ENCODE peak calls at places on chromosomes 2 and 18, in four cellular contexts. X is GM04503, M is DMS79 treated with DMSO at 0.1 percent for 48 hours, J is AG08395. V is an unnamed sample.
A peak's percentile ranks its signal among the peaks of the same experiment; 100 is the strongest.

GRCh38 chr2:119721043-119721442 is 38.7 kb upstream of the PTPN4 start:
- DNase-seq in X (no peak), M (no peak), J (no peak), V (no peak)

GRCh38 chr2:119491776-119492525 is 32.3 kb downstream of the SCTR start:
- DNase-seq in X (peak; percentile 56), M (no peak), J (peak; percentile 82), V (peak; percentile 74)

GRCh38 chr2:10144771-10145518 is 22.4 kb downstream of the RRM2 start:
- DNase-seq in X (no peak), M (no peak), J (no peak), V (no peak)

GRCh38 chr2:104250635-104251034 is 603.3 kb upstream of the POU3F3 start:
- DNase-seq in X (no peak), M (no peak), J (no peak), V (no peak)

GRCh38 chr18:12253517-12254136 is 534 bp upstream of the CIDEA start:
- DNase-seq in X (no peak), M (no peak), J (no peak), V (no peak)

GRCh38 chr2:173124441-173124840 is 48.8 kb downstream of the MAP3K20 start:
- DNase-seq in X (peak; percentile 21), M (no peak), J (no peak), V (no peak)

GRCh38 chr2:172007372-172007771 is 7.6 kb downstream of the METAP1D start:
- DNase-seq in X (no peak), M (no peak), J (no peak), V (no peak)

GRCh38 chr18:46167971-46168370 is 63.8 kb downstream of the HAUS1 start:
- DNase-seq in X (no peak), M (no peak), J (no peak), V (no peak)

GRCh38 chr2:29613792-29614266 is 307.6 kb downstream of the ALK start:
- DNase-seq in X (no peak), M (no peak), J (no peak), V (no peak)

GRCh38 chr18:39806519-39806918 is 2148.5 kb upstream of the PIK3C3 start:
- DNase-seq in X (no peak), M (no peak), J (no peak), V (no peak)

GRCh38 chr2:157508676-157509075 is 64.8 kb upstream of the CYTIP start:
- DNase-seq in X (no peak), M (no peak), J (no peak), V (no peak)

GRCh38 chr2:15588329-15588919 is 3.2 kb upstream of the DDX1 start:
- DNase-seq in X (no peak), M (peak; percentile 49), J (peak; percentile 64), V (peak; percentile 60)

GRCh38 chr2:174192664-174193063 is 55.7 kb downstream of the OLA1 start:
- DNase-seq in X (no peak), M (no peak), J (no peak), V (no peak)